ENCODE peak calls at places on chromosomes 16 and 17, in eight cellular contexts. Y is choroid plexus epithelial cell, K is fibroblast of the aortic adventitia, A is neural crest cell, O is lower leg skin, M is stomach, T is ovary, G is tibial nerve. E is an unnamed sample.

GRCh38 chr16:88706288-88706964 is at the start of the genes CTU2 and RNF166:
- DNase-seq in Y (peak; percentile 82), K (peak; percentile 81), A (peak; percentile 82), O (peak; percentile 80), M (peak; percentile 94), T (peak; percentile 93), G (peak; percentile 74), E (peak; percentile 93)

GRCh38 chr17:82050761-82051641 is 610 bp downstream of the RFNG start:
- DNase-seq in Y (no peak), K (peak; percentile 19), A (no peak), O (no peak), M (no peak), T (peak; percentile 27), G (no peak), E (no peak)

GRCh38 chr17:65055708-65056638 is 567 bp downstream of the GNA13 start:
- DNase-seq in Y (peak; percentile 30), K (peak; percentile 28), A (peak; percentile 21), O (peak; percentile 77), M (peak; percentile 55), T (peak; percentile 68), G (peak; percentile 65), E (peak; percentile 40)

GRCh38 chr17:8384801-8385335 is 1.9 kb upstream of the RPL26 start:
- DNase-seq in Y (peak; percentile 90), K (peak; percentile 81), A (no peak), O (no peak), M (no peak), T (no peak), G (no peak), E (no peak)

GRCh38 chr17:11628831-11629230 is 30.6 kb downstream of the DNAH9 start:
- DNase-seq in Y (no peak), K (no peak), A (no peak), O (no peak), M (no peak), T (no peak), G (no peak), E (no peak)

GRCh38 chr16:57537596-57538234 is 1.3 kb upstream of the CCDC102A start:
- DNase-seq in Y (no peak), K (no peak), A (no peak), O (no peak), M (no peak), T (peak; percentile 11), G (no peak), E (no peak)

GRCh38 chr16:85989376-85989775 is 90.4 kb downstream of the IRF8 start:
- DNase-seq in Y (no peak), K (no peak), A (no peak), O (no peak), M (no peak), T (no peak), G (no peak), E (no peak)

GRCh38 chr17:43875476-43876147 is 28.6 kb downstream of the CD300LG start:
- DNase-seq in Y (no peak), K (no peak), A (no peak), O (no peak), M (no peak), T (no peak), G (no peak), E (no peak)

GRCh38 chr16:84832488-84833141 is 12.8 kb downstream of the CRISPLD2 start:
- DNase-seq in Y (peak; percentile 100), K (peak; percentile 99), A (no peak), O (peak; percentile 89), M (peak; percentile 54), T (peak; percentile 89), G (peak; percentile 89), E (no peak)

GRCh38 chr17:57559634-57560387 is 185.3 kb downstream of the CCDC182 start:
- DNase-seq in Y (no peak), K (no peak), A (no peak), O (no peak), M (no peak), T (no peak), G (no peak), E (no peak)

GRCh38 chr17:59641799-59642484 is 22.2 kb downstream of the CLTC start:
- DNase-seq in Y (no peak), K (no peak), A (no peak), O (no peak), M (no peak), T (no peak), G (no peak), E (no peak)

GRCh38 chr16:52309761-52310416 is 237.1 kb downstream of the TOX3 start:
- DNase-seq in Y (no peak), K (no peak), A (no peak), O (no peak), M (no peak), T (no peak), G (no peak), E (no peak)
- TF ChIP-seq CTCF in Y (no peak), K (no peak), A (no peak), O (no peak), M (no peak), T (no peak), G (no peak), E (no peak)

DNA sequence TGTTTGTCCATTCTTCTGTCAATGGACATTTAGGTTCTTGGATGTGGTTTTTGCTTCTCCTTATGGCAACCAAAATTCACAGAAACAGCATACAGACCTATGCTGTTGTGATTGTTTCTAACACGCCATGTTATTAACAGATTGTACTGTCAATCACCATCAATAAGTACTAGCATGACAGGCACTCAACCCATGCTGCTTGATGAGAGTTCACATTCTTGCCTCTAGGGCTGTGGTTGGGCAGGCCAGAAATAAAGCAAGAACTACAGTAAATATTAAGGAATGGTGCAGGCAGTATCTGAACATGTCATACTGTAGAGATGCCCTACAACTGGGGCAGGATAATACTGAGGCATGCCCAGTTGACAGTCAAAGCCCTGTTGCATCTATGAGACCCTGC is 171.2 kb upstream of the ZFHX3 start:
- DNase-seq in Y (no peak), K (no peak), A (no peak), O (no peak), M (no peak), T (no peak), G (no peak), E (no peak)
- TF ChIP-seq CTCF in Y (peak; percentile 35), K (peak; percentile 37), A (peak; percentile 38), O (no peak), M (no peak), T (no peak), G (no peak), E (no peak)

DNA sequence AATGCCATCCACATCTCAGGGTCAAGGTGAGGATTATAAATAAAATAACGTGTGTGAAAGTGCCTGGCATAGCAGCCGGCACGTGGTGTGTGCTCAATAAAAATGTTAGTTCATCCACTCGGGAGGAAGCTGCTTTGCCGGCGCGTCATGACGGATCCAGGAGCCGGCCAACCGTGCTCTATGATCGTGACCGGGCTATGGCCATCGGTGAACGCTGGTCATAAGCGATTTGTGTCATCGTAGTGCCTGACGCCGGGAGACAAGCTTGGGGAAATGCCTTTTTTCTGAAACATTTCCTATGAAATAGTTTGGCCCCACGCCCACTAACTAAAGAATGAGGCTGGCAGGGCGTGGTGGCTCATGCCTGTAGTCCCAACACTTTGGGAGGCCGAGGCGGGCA is 74.0 kb downstream of the CMC2 start:
- DNase-seq in Y (peak; percentile 77), K (peak; percentile 95), A (no peak), O (peak; percentile 19), M (peak; percentile 28), T (peak; percentile 36), G (peak; percentile 8), E (no peak)
- TF ChIP-seq CTCF in Y (no peak), K (no peak), A (peak; percentile 7), O (no peak), M (no peak), T (no peak), G (no peak), E (no peak)

GRCh38 chr16:16143038-16143763 is 80.1 kb downstream of the ABCC6 start:
- DNase-seq in Y (peak; percentile 21), K (no peak), A (no peak), O (no peak), M (no peak), T (no peak), G (no peak), E (no peak)
- TF ChIP-seq CTCF in Y (peak; percentile 52), K (peak; percentile 25), A (peak; percentile 48), O (no peak), M (no peak), T (no peak), G (no peak), E (no peak)

GRCh38 chr16:48047755-48048154 is 108.0 kb downstream of the ABCC12 start:
- DNase-seq in Y (no peak), K (no peak), A (no peak), O (no peak), M (no peak), T (no peak), G (no peak), E (no peak)

GRCh38 chr16:48047273-48047672 is 108.5 kb downstream of the ABCC12 start:
- DNase-seq in Y (no peak), K (no peak), A (no peak), O (no peak), M (no peak), T (no peak), G (no peak), E (no peak)

GRCh38 chr16:48044117-48044516 is 111.7 kb downstream of the ABCC12 start:
- DNase-seq in Y (no peak), K (no peak), A (no peak), O (no peak), M (no peak), T (no peak), G (no peak), E (no peak)

DNA sequence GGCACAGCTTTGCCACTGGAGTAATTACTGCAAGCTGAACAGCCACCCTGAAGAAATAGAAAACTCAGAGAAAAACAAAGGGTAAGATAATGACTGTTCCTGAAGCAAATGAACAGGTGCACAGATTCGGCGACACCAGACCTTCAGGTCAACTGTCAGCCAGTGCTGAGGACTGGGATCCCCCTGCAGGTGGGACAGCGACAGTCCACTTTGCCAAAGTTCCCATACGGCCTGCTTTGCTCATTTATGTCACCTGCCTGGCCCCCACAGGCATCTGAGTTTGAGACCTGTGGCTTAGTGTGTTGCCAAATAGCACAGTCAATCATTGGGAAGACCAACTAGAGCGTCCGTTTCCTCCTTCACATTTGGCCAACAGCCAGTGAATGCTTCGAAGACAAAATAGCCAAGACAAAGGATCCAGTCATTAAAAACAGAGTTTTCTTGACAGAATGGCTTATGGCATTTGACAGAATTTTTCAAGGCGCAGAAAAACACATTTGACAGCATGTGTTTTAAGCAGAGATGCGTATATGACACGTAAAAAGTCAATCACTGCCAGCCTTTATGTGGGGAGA is 113.8 kb downstream of the ABCC12 start:
- DNase-seq in Y (no peak), K (no peak), A (no peak), O (no peak), M (no peak), T (no peak), G (no peak), E (no peak)
- TF ChIP-seq CTCF in Y (no peak), K (no peak), A (peak; percentile 51), O (no peak), M (no peak), T (no peak), G (no peak), E (peak; percentile 37)

GRCh38 chr17:6430769-6431168 is 4.2 kb downstream of the AIPL1 start:
- DNase-seq in Y (no peak), K (no peak), A (no peak), O (no peak), M (no peak), T (no peak), G (no peak), E (no peak)
- TF ChIP-seq CTCF in Y (peak; percentile 52), K (peak; percentile 49), A (peak; percentile 58), O (no peak), M (no peak), T (no peak), G (no peak), E (peak; percentile 58)

E was measured in mesothelial cell of epicardium.